ENCODE peak calls at places on chromosome 19, in ten cellular contexts. B is heart left ventricle, D is PC-9, Y is endothelial cell, K is psoas muscle, W is fibroblast of mammary gland, A is glutamatergic neuron, V is colonic mucosa, H is adrenal gland, Q is brain microvascular endothelial cell. O is an unnamed sample.

GRCh38 chr19:58209577-58209976 is 19.1 kb upstream of the ZNF544 start:
- DNase-seq in B (no peak), D (no peak), Y (no peak), K (no peak), W (no peak), A (no peak), V (no peak), H (no peak), Q (no peak), O (no peak)

GRCh38 chr19:29524912-29525870 is 603 bp upstream of the VSTM2B start:
- DNase-seq in B (no peak), D (no peak), Y (peak; percentile 17), K (no peak), W (no peak), A (peak; percentile 61), V (no peak), H (no peak), Q (no peak), O (no peak)

GRCh38 chr19:30530751-30531150 is 158.6 kb downstream of the ZNF536 start:
- DNase-seq in B (no peak), D (no peak), Y (no peak), K (no peak), W (no peak), A (no peak), V (no peak), H (no peak), Q (no peak), O (no peak)

GRCh38 chr19:44156475-44156874 is 8.4 kb upstream of the ZNF226 start:
- DNase-seq in B (no peak), D (no peak), Y (no peak), K (no peak), W (no peak), A (no peak), V (no peak), H (no peak), Q (no peak), O (no peak)

GRCh38 chr19:9565900-9566705 is 18.2 kb downstream of the ZNF121 start:
- DNase-seq in B (no peak), D (no peak), Y (no peak), K (no peak), W (peak; percentile 47), A (no peak), V (no peak), H (no peak), Q (peak; percentile 7), O (no peak)

GRCh38 chr19:41376241-41376997 is at the start of gene TMEM91:
- DNase-seq in B (peak; percentile 32), D (no peak), Y (peak; percentile 55), K (peak; percentile 52), W (peak; percentile 41), A (peak; percentile 81), V (peak; percentile 45), H (no peak), Q (peak; percentile 25), O (no peak)

GRCh38 chr19:16027528-16027927 is 48.8 kb upstream of the TPM4 start:
- DNase-seq in B (no peak), D (no peak), Y (no peak), K (no peak), W (no peak), A (no peak), V (no peak), H (no peak), Q (no peak), O (no peak)

GRCh38 chr19:6087074-6087506 is 23.2 kb downstream of the RFX2 start:
- DNase-seq in B (no peak), D (no peak), Y (no peak), K (no peak), W (no peak), A (peak; percentile 56), V (peak; percentile 49), H (no peak), Q (no peak), O (no peak)

GRCh38 chr19:45591004-45591637 is 6.5 kb upstream of the OPA3 start:
- DNase-seq in B (no peak), D (peak; percentile 62), Y (peak; percentile 60), K (peak; percentile 39), W (peak; percentile 39), A (peak; percentile 48), V (peak; percentile 68), H (peak; percentile 46), Q (no peak), O (peak; percentile 43)
- TF ChIP-seq CTCF in B (no peak), D (peak; percentile 49), Y (peak; percentile 21), K (no peak), W (peak; percentile 32), A (no peak), V (peak; percentile 38), H (peak; percentile 53), Q (peak; percentile 59), O (peak; percentile 56)

GRCh38 chr19:51594774-51595109 is 23.7 kb downstream of the ZNF175 start:
- DNase-seq in B (no peak), D (no peak), Y (no peak), K (no peak), W (no peak), A (no peak), V (no peak), H (no peak), Q (no peak), O (no peak)
- TF ChIP-seq CTCF in B (no peak), D (no peak), Y (no peak), K (no peak), W (no peak), A (no peak), V (no peak), H (no peak), Q (no peak), O (no peak)

GRCh38 chr19:19409235-19410030 is 4.0 kb downstream of the GATAD2A start:
- DNase-seq in B (no peak), D (peak; percentile 43), Y (no peak), K (no peak), W (no peak), A (no peak), V (no peak), H (no peak), Q (no peak), O (no peak)

GRCh38 chr19:19405919-19406877 is 723 bp downstream of the GATAD2A start:
- DNase-seq in B (peak; percentile 63), D (peak; percentile 23), Y (peak; percentile 65), K (peak; percentile 62), W (peak; percentile 73), A (peak; percentile 73), V (peak; percentile 59), H (no peak), Q (no peak), O (peak; percentile 38)

GRCh38 chr19:19407640-19407933 is 2.1 kb downstream of the GATAD2A start:
- DNase-seq in B (no peak), D (no peak), Y (no peak), K (no peak), W (no peak), A (no peak), V (no peak), H (no peak), Q (no peak), O (no peak)

GRCh38 chr19:19404879-19405860 is at the start of gene GATAD2A:
- DNase-seq in B (peak; percentile 95), D (peak; percentile 93), Y (peak; percentile 88), K (peak; percentile 95), W (peak; percentile 94), A (peak; percentile 94), V (peak; percentile 96), H (peak; percentile 95), Q (peak; percentile 76), O (peak; percentile 88)

DNA sequence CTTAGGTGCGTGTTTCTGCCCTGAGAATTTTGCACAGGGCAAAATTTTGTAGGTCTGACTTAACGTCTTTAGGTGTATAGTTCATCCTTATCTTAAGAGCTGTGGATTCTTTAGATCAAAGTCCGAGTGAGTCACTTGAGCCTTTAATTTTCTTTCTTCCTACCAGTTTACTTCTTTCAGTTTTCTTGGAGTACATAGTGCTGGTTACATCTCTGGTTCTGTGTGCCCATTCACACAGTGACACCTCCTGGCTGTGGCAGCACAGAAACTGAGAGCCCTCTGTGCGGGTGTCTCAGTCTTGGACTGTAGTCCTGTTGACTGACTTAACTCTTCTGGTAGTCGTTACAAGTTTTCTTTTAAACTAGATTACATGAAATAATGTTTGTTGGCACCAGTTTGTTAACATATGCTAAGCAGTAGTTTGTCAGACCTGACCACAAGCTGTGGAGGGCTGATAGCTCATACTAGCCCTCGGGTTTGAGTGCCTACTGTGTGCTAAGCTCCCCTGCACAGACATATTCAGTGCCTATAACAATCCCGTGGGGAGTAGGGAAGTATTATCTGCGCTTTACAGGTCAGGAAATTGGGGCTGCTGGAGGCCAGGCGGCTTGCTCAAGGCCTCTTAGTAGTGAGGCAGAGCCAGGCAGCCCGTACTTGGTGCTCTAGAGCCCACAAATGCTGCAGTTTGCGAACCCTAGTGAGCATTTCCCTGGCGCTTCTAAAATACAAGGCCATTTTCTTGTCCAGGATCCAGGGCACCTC is 1.6 kb downstream of the GATAD2A start:
- DNase-seq in B (no peak), D (no peak), Y (peak; percentile 22), K (no peak), W (peak; percentile 57), A (no peak), V (peak; percentile 72), H (peak; percentile 51), Q (peak; percentile 41), O (no peak)
- TF ChIP-seq CTCF in B (no peak), D (peak; percentile 47), Y (no peak), K (peak; percentile 34), W (peak; percentile 30), A (no peak), V (peak; percentile 26), H (peak; percentile 14), Q (peak; percentile 58), O (no peak)

GRCh38 chr19:17214531-17215124 is 529 bp upstream of the USE1 start:
- DNase-seq in B (no peak), D (no peak), Y (no peak), K (no peak), W (no peak), A (no peak), V (no peak), H (no peak), Q (no peak), O (no peak)

GRCh38 chr19:17213334-17213733 is 1.8 kb upstream of the USE1 start:
- DNase-seq in B (no peak), D (no peak), Y (no peak), K (no peak), W (no peak), A (no peak), V (no peak), H (no peak), Q (no peak), O (no peak)

GRCh38 chr19:17211547-17212446 is 3.4 kb upstream of the USE1 start:
- DNase-seq in B (no peak), D (no peak), Y (no peak), K (no peak), W (no peak), A (no peak), V (no peak), H (no peak), Q (no peak), O (no peak)

GRCh38 chr19:17216058-17216670 is 1.0 kb downstream of the USE1 start:
- DNase-seq in B (no peak), D (no peak), Y (no peak), K (no peak), W (no peak), A (no peak), V (no peak), H (no peak), Q (no peak), O (no peak)

DNA sequence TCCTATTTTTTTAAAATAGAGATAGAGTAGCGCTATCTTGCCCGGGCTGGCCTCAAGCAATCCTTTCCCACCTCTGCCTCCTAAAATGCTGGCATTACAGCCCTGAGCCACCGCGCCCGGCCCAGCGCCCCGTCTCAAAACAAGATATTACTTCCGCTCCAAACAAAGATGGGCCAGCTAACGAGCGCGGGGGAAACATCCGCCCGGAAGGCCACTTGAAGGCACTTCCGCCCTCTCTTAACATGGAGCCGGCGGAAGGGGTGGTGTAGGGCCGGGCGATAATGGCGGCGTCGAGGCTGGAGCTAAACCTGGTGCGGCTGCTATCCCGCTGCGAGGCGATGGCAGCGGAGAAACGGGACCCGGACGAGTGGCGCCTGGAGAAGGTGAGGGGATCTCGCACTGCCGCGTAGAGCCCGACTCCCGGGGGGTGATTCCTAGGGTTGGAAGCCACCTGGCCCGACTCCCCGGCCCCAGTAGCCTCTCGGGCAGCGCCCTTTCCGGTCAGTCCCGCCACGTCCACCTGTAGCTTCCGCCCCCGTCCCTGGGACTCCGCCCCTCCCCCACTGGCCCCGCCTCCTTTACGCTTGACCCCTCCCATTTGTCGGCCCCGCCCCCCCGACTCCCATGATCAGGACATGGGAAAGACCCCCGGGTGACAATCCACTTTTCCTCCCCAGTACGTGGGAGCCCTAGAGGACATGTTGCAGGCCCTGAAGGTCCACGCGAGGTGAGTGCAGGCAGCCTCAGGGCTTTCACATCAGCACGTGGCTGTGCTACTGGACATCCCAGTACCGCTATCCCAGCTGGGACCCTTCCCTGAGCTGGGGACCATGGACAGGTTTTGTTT is at the start of gene USE1:
- DNase-seq in B (peak; percentile 91), D (peak; percentile 85), Y (peak; percentile 72), K (peak; percentile 90), W (peak; percentile 85), A (peak; percentile 87), V (peak; percentile 92), H (peak; percentile 93), Q (peak; percentile 82), O (peak; percentile 77)
- TF ChIP-seq CTCF in B (no peak), D (no peak), Y (no peak), K (no peak), W (no peak), A (no peak), V (no peak), H (no peak), Q (no peak), O (no peak)